ENCODE peak calls at places on chromosomes 7 and 10, in ten cellular contexts. One of them, this sample, is unnamed. For H3K4me1, the result is how much of the 10 kb centered on the place peaks cover.

GRCh38 chr7:27201231-27202017 is 1.5 kb upstream of the HOXA13 start:
- DNase-seq in HCT116: no peak
- DNase-seq in H1: peak
- DNase-seq in GM23338: no peak
- DNase-seq in stomach: no peak
- DNase-seq in spleen: peak
- DNase-seq in K562: no peak
- DNase-seq in Panc1: no peak
- DNase-seq in suprapubic skin: no peak
- DNase-seq in prostate gland: no peak
- DNase-seq in this sample: no peak

GRCh38 chr7:101784275-101785127 is 32.9 kb upstream of the CUX1 start:
- DNase-seq in spleen: no peak
- DNase-seq in suprapubic skin: no peak
- DNase-seq in K562: peak
- DNase-seq in HCT116: no peak
- DNase-seq in Panc1: no peak
- DNase-seq in GM23338: no peak
- DNase-seq in H1: no peak
- DNase-seq in stomach: no peak
- DNase-seq in prostate gland: no peak
- DNase-seq in this sample: no peak

GRCh38 chr7:38858281-38858884 is 50.6 kb downstream of the VPS41 start:
- DNase-seq in spleen: no peak
- DNase-seq in K562: no peak
- DNase-seq in HCT116: no peak
- DNase-seq in GM23338: no peak
- DNase-seq in suprapubic skin: no peak
- DNase-seq in prostate gland: no peak
- DNase-seq in stomach: no peak
- DNase-seq in H1: no peak
- DNase-seq in Panc1: peak
- DNase-seq in this sample: no peak

GRCh38 chr10:126239844-126240243 is 148.4 kb downstream of the ADAM12 start:
- DNase-seq in HCT116: no peak
- DNase-seq in stomach: no peak
- DNase-seq in suprapubic skin: no peak
- DNase-seq in GM23338: no peak
- DNase-seq in spleen: no peak
- DNase-seq in H1: no peak
- DNase-seq in K562: no peak
- DNase-seq in prostate gland: no peak
- DNase-seq in Panc1: no peak
- DNase-seq in this sample: no peak

GRCh38 chr7:18496336-18496700 is 769 bp downstream of the HDAC9 start:
- DNase-seq in prostate gland: no peak
- DNase-seq in suprapubic skin: no peak
- DNase-seq in GM23338: peak
- DNase-seq in HCT116: no peak
- DNase-seq in K562: no peak
- DNase-seq in stomach: no peak
- DNase-seq in spleen: no peak
- DNase-seq in Panc1: no peak
- DNase-seq in H1: no peak
- DNase-seq in this sample: no peak

GRCh38 chr10:69644658-69645295 is 14.7 kb downstream of the FAM241B start:
- DNase-seq in prostate gland: peak
- DNase-seq in spleen: peak
- DNase-seq in Panc1: no peak
- DNase-seq in suprapubic skin: peak
- DNase-seq in GM23338: peak
- DNase-seq in stomach: peak
- DNase-seq in H1: peak
- DNase-seq in HCT116: peak
- DNase-seq in K562: peak
- DNase-seq in this sample: peak

GRCh38 chr7:27221201-27221797 is 21.3 kb upstream of the EVX1 start:
- DNase-seq in K562: no peak
- DNase-seq in spleen: no peak
- DNase-seq in suprapubic skin: no peak
- DNase-seq in stomach: no peak
- DNase-seq in HCT116: no peak
- DNase-seq in GM23338: no peak
- DNase-seq in H1: no peak
- DNase-seq in prostate gland: no peak
- DNase-seq in Panc1: no peak
- DNase-seq in this sample: no peak

GRCh38 chr10:110841767-110842267 is 29.9 kb upstream of the PDCD4 start:
- DNase-seq in prostate gland: no peak
- DNase-seq in HCT116: no peak
- DNase-seq in GM23338: no peak
- DNase-seq in suprapubic skin: no peak
- DNase-seq in K562: no peak
- DNase-seq in spleen: no peak
- DNase-seq in H1: no peak
- DNase-seq in stomach: no peak
- DNase-seq in Panc1: no peak
- DNase-seq in this sample: peak

GRCh38 chr7:137462074-137462715 is 118.7 kb upstream of the PTN start:
- DNase-seq in stomach: no peak
- DNase-seq in spleen: no peak
- DNase-seq in H1: no peak
- DNase-seq in GM23338: no peak
- DNase-seq in K562: no peak
- DNase-seq in Panc1: no peak
- DNase-seq in suprapubic skin: no peak
- DNase-seq in prostate gland: no peak
- DNase-seq in HCT116: no peak
- DNase-seq in this sample: no peak

GRCh38 chr10:93138113-93138870 is 64.6 kb downstream of the CYP26A1 start:
- DNase-seq in HCT116: no peak
- DNase-seq in K562: no peak
- DNase-seq in Panc1: no peak
- DNase-seq in GM23338: no peak
- DNase-seq in suprapubic skin: no peak
- DNase-seq in stomach: no peak
- DNase-seq in spleen: no peak
- DNase-seq in H1: no peak
- DNase-seq in prostate gland: peak
- DNase-seq in this sample: no peak

GRCh38 chr7:42074079-42074478 is 162.9 kb downstream of the GLI3 start:
- DNase-seq in stomach: no peak
- DNase-seq in suprapubic skin: no peak
- DNase-seq in GM23338: no peak
- DNase-seq in H1: no peak
- DNase-seq in Panc1: no peak
- DNase-seq in spleen: no peak
- DNase-seq in K562: no peak
- DNase-seq in prostate gland: no peak
- DNase-seq in HCT116: no peak
- DNase-seq in this sample: no peak

GRCh38 chr10:30114401-30114800 is 55.0 kb upstream of the JCAD start:
- DNase-seq in Panc1: no peak
- DNase-seq in GM23338: no peak
- DNase-seq in spleen: no peak
- DNase-seq in H1: no peak
- DNase-seq in stomach: no peak
- DNase-seq in suprapubic skin: no peak
- DNase-seq in K562: no peak
- DNase-seq in HCT116: no peak
- DNase-seq in prostate gland: no peak
- DNase-seq in this sample: no peak
- TF ChIP-seq POLR2AphosphoS5 in Panc1: no peak
- TF ChIP-seq POLR2AphosphoS5 in GM23338: no peak
- TF ChIP-seq POLR2AphosphoS5 in spleen: no peak
- TF ChIP-seq POLR2AphosphoS5 in H1: no peak
- TF ChIP-seq POLR2AphosphoS5 in stomach: no peak
- TF ChIP-seq POLR2AphosphoS5 in suprapubic skin: no peak
- TF ChIP-seq POLR2AphosphoS5 in K562: no peak
- TF ChIP-seq POLR2AphosphoS5 in HCT116: no peak
- TF ChIP-seq POLR2AphosphoS5 in prostate gland: no peak
- TF ChIP-seq POLR2AphosphoS5 in this sample: no peak

GRCh38 chr10:132452651-132453469 is 55.9 kb downstream of the PWWP2B start:
- DNase-seq in suprapubic skin: peak
- DNase-seq in stomach: peak
- DNase-seq in prostate gland: peak
- DNase-seq in K562: peak
- DNase-seq in Panc1: no peak
- DNase-seq in GM23338: peak
- DNase-seq in spleen: peak
- DNase-seq in HCT116: no peak
- DNase-seq in H1: peak
- DNase-seq in this sample: peak

GRCh38 chr10:132453470-132453861 is 56.5 kb downstream of the PWWP2B start:
- DNase-seq in spleen: peak
- DNase-seq in HCT116: no peak
- DNase-seq in suprapubic skin: no peak
- DNase-seq in K562: no peak
- DNase-seq in H1: no peak
- DNase-seq in Panc1: no peak
- DNase-seq in stomach: no peak
- DNase-seq in GM23338: no peak
- DNase-seq in prostate gland: no peak
- DNase-seq in this sample: no peak

GRCh38 chr10:132455986-132456847 is 59.2 kb downstream of the PWWP2B start:
- DNase-seq in HCT116: no peak
- DNase-seq in H1: no peak
- DNase-seq in Panc1: no peak
- DNase-seq in GM23338: no peak
- DNase-seq in prostate gland: no peak
- DNase-seq in stomach: no peak
- DNase-seq in spleen: peak
- DNase-seq in suprapubic skin: peak
- DNase-seq in K562: no peak
- DNase-seq in this sample: no peak

GRCh38 chr10:132455441-132455971 is 58.5 kb downstream of the PWWP2B start:
- DNase-seq in K562: no peak
- DNase-seq in GM23338: no peak
- DNase-seq in stomach: peak
- DNase-seq in HCT116: no peak
- DNase-seq in spleen: no peak
- DNase-seq in suprapubic skin: no peak
- DNase-seq in prostate gland: no peak
- DNase-seq in H1: no peak
- DNase-seq in Panc1: no peak
- DNase-seq in this sample: peak

GRCh38 chr10:132454296-132455198 is 57.5 kb downstream of the PWWP2B start:
- DNase-seq in suprapubic skin: no peak
- DNase-seq in spleen: peak
- DNase-seq in prostate gland: no peak
- DNase-seq in H1: no peak
- DNase-seq in K562: no peak
- DNase-seq in Panc1: no peak
- DNase-seq in stomach: no peak
- DNase-seq in HCT116: no peak
- DNase-seq in GM23338: no peak
- DNase-seq in this sample: no peak
- H3K4me1 ChIP-seq in suprapubic skin: half or more
- H3K4me1 ChIP-seq in spleen: under half
- H3K4me1 ChIP-seq in prostate gland: under half
- H3K4me1 ChIP-seq in H1: under half
- H3K4me1 ChIP-seq in K562: half or more
- H3K4me1 ChIP-seq in Panc1: under half
- H3K4me1 ChIP-seq in stomach: under half
- H3K4me1 ChIP-seq in HCT116: under half
- H3K4me1 ChIP-seq in GM23338: under half
- H3K4me1 ChIP-seq in this sample: half or more

DNA sequence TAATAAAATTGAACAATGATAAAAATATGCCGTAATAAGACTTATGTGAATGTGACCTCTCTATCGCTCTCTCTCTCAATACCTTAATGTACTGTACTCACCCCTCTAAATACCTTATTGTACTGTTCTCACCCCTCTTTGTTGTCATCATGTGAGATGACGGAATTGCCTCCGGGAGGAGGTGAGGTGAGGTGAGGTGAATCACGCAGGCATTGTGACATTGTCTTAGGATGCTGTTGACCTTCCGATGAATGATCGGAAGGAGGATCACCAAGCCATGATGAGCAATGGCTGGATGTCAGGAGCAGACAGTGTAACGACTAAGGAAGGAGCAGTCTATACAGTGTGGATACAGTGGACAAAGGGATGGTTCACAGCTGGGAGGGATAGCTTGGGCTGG is 87.4 kb upstream of the FAM20C start:
- DNase-seq in K562: no peak
- DNase-seq in suprapubic skin: no peak
- DNase-seq in HCT116: no peak
- DNase-seq in Panc1: no peak
- DNase-seq in H1: no peak
- DNase-seq in prostate gland: no peak
- DNase-seq in spleen: no peak
- DNase-seq in stomach: no peak
- DNase-seq in GM23338: no peak
- DNase-seq in this sample: no peak
- TF ChIP-seq CTCF in K562: no peak
- TF ChIP-seq CTCF in suprapubic skin: no peak
- TF ChIP-seq CTCF in HCT116: no peak
- TF ChIP-seq CTCF in Panc1: no peak
- TF ChIP-seq CTCF in H1: no peak
- TF ChIP-seq CTCF in prostate gland: no peak
- TF ChIP-seq CTCF in spleen: no peak
- TF ChIP-seq CTCF in stomach: no peak
- TF ChIP-seq CTCF in GM23338: no peak
- TF ChIP-seq CTCF in this sample: no peak

GRCh38 chr7:134941947-134942346 is 44.4 kb upstream of the AGBL3 start:
- DNase-seq in GM23338: peak
- DNase-seq in stomach: peak
- DNase-seq in prostate gland: no peak
- DNase-seq in HCT116: no peak
- DNase-seq in suprapubic skin: no peak
- DNase-seq in H1: no peak
- DNase-seq in spleen: no peak
- DNase-seq in Panc1: no peak
- DNase-seq in K562: no peak
- DNase-seq in this sample: no peak

GRCh38 chr7:134940711-134941110 is 45.6 kb upstream of the AGBL3 start:
- DNase-seq in stomach: no peak
- DNase-seq in prostate gland: no peak
- DNase-seq in GM23338: no peak
- DNase-seq in spleen: no peak
- DNase-seq in Panc1: no peak
- DNase-seq in suprapubic skin: no peak
- DNase-seq in H1: no peak
- DNase-seq in K562: no peak
- DNase-seq in HCT116: no peak
- DNase-seq in this sample: no peak

GRCh38 chr7:134942690-134943466 is 43.4 kb upstream of the AGBL3 start:
- DNase-seq in spleen: no peak
- DNase-seq in GM23338: no peak
- DNase-seq in suprapubic skin: no peak
- DNase-seq in HCT116: no peak
- DNase-seq in Panc1: no peak
- DNase-seq in H1: no peak
- DNase-seq in stomach: no peak
- DNase-seq in prostate gland: no peak
- DNase-seq in K562: no peak
- DNase-seq in this sample: no peak

GRCh38 chr7:134939136-134939535 is 47.2 kb upstream of the AGBL3 start:
- DNase-seq in K562: no peak
- DNase-seq in GM23338: no peak
- DNase-seq in spleen: no peak
- DNase-seq in suprapubic skin: no peak
- DNase-seq in H1: no peak
- DNase-seq in stomach: no peak
- DNase-seq in HCT116: no peak
- DNase-seq in Panc1: no peak
- DNase-seq in prostate gland: no peak
- DNase-seq in this sample: no peak

GRCh38 chr7:134941185-134941900 is 45.0 kb upstream of the AGBL3 start:
- DNase-seq in spleen: no peak
- DNase-seq in stomach: no peak
- DNase-seq in K562: no peak
- DNase-seq in suprapubic skin: no peak
- DNase-seq in HCT116: no peak
- DNase-seq in GM23338: peak
- DNase-seq in H1: no peak
- DNase-seq in Panc1: no peak
- DNase-seq in prostate gland: no peak
- DNase-seq in this sample: no peak
- TF ChIP-seq POLR2AphosphoS5 in spleen: no peak
- TF ChIP-seq POLR2AphosphoS5 in stomach: no peak
- TF ChIP-seq POLR2AphosphoS5 in K562: no peak
- TF ChIP-seq POLR2AphosphoS5 in suprapubic skin: no peak
- TF ChIP-seq POLR2AphosphoS5 in HCT116: no peak
- TF ChIP-seq POLR2AphosphoS5 in GM23338: no peak
- TF ChIP-seq POLR2AphosphoS5 in H1: no peak
- TF ChIP-seq POLR2AphosphoS5 in Panc1: no peak
- TF ChIP-seq POLR2AphosphoS5 in prostate gland: no peak
- TF ChIP-seq POLR2AphosphoS5 in this sample: peak